ENCODE peak calls at places on chromosomes 2 and 18, in six cellular contexts. L is H9, I is colonic mucosa, B is left ventricle myocardium inferior, F is AG09309, E is HFFc6. Q is an unnamed sample.

GRCh38 chr2:96907405-96908041 is 37.6 kb upstream of the SEMA4C start:
- DNase-seq in F (no peak), B (peak; percentile 87), L (peak; percentile 81), E (peak; percentile 16), I (peak; percentile 52), Q (no peak)

GRCh38 chr2:71671203-71671602 is 217.8 kb downstream of the DYSF start:
- DNase-seq in B (no peak), E (no peak), F (no peak), I (no peak), L (peak; percentile 13), Q (no peak)

GRCh38 chr2:31434911-31435310 is 20.4 kb upstream of the XDH start:
- DNase-seq in I (no peak), E (peak; percentile 19), L (no peak), B (no peak), F (no peak), Q (no peak)

GRCh38 chr18:47204908-47205522 is 28.9 kb upstream of the IER3IP1 start:
- DNase-seq in F (no peak), B (no peak), E (peak; percentile 41), I (peak; percentile 34), L (peak; percentile 60), Q (peak; percentile 27)

GRCh38 chr2:217438136-217438535 is 564.7 kb downstream of the TNS1 start:
- DNase-seq in E (no peak), F (no peak), I (no peak), B (no peak), L (no peak), Q (peak; percentile 45)

GRCh38 chr2:102094917-102095316 is 47.6 kb upstream of the IL1R1 start:
- DNase-seq in E (peak; percentile 92), B (no peak), L (no peak), I (peak; percentile 67), F (peak; percentile 90), Q (peak; percentile 89)

GRCh38 chr18:77088977-77089795 is 43.4 kb downstream of the MBP start:
- DNase-seq in B (no peak), L (peak; percentile 98), F (no peak), E (no peak), I (no peak), Q (peak; percentile 70)

GRCh38 chr18:66558773-66559172 is 45.1 kb downstream of the CDH19 start:
- DNase-seq in B (no peak), F (no peak), E (no peak), L (no peak), I (no peak), Q (peak; percentile 22)

GRCh38 chr2:99689135-99689742 is 199.4 kb upstream of the REV1 start:
- DNase-seq in E (no peak), L (no peak), F (no peak), B (no peak), I (no peak), Q (no peak)

GRCh38 chr18:26655614-26656400 is 107.5 kb upstream of the KCTD1 start:
- DNase-seq in F (no peak), L (peak; percentile 74), I (peak; percentile 48), E (peak; percentile 5), B (peak; percentile 51), Q (peak; percentile 38)

GRCh38 chr2:27136751-27137150 is 2.3 kb upstream of the PREB start:
- DNase-seq in I (no peak), F (no peak), L (no peak), B (no peak), E (no peak), Q (no peak)

GRCh38 chr2:27133195-27133875 is 1.1 kb downstream of the PREB start:
- DNase-seq in I (no peak), B (no peak), F (no peak), E (no peak), L (no peak), Q (no peak)

GRCh38 chr2:27134781-27135470 is 490 bp upstream of the PREB start:
- DNase-seq in L (no peak), E (no peak), F (no peak), B (no peak), I (no peak), Q (no peak)

GRCh38 chr2:27135471-27135955 is 1.1 kb upstream of the PREB start:
- DNase-seq in F (no peak), B (no peak), E (no peak), L (no peak), I (no peak), Q (no peak)

GRCh38 chr2:27133905-27134780 is at the start of gene PREB:
- DNase-seq in I (peak; percentile 97), F (peak; percentile 65), L (peak; percentile 98), B (peak; percentile 97), E (peak; percentile 92), Q (peak; percentile 69)
- TF ChIP-seq CTCF in I (no peak), F (peak; percentile 54), L (peak; percentile 62), B (no peak), E (peak; percentile 46), Q (no peak)

GRCh38 chr2:216059233-216059834 is 22.3 kb downstream of the PECR start:
- DNase-seq in E (no peak), L (no peak), F (no peak), B (no peak), I (no peak), Q (no peak)
- TF ChIP-seq CTCF in E (peak; percentile 56), L (peak; percentile 25), F (no peak), B (no peak), I (no peak), Q (peak; percentile 46)

GRCh38 chr2:179580378-179581146 is 280.9 kb downstream of the ZNF385B start:
- DNase-seq in E (no peak), F (no peak), L (no peak), B (peak; percentile 39), I (no peak), Q (no peak)
- TF ChIP-seq CTCF in E (no peak), F (no peak), L (no peak), B (peak; percentile 20), I (no peak), Q (no peak)

DNA sequence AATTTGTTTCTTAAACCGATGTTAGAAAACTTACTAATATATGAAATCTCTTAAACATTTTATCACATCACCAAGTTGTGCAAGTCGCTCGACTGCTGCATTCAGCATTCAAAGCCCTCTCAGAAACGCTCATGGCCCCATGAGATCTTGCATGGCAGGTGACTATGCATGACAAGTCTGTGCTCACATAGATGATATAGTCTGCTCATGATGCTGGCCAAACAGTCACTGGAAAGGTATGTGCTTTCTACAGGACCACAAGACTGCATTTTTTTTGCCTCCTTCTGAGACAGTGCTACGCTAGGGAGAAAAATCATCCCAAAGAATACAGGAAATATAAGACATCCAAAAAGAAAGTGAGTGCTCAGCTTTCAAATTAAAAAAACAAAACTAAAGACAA is 98.3 kb upstream of the ZBTB14 start:
- DNase-seq in L (no peak), E (no peak), B (no peak), I (no peak), F (no peak), Q (no peak)
- TF ChIP-seq CTCF in L (no peak), E (no peak), B (no peak), I (no peak), F (no peak), Q (no peak)

GRCh38 chr2:197358927-197359326 is 48.3 kb upstream of the ANKRD44 start:
- DNase-seq in F (no peak), L (no peak), E (peak; percentile 35), B (no peak), I (no peak), Q (peak; percentile 30)

GRCh38 chr2:197357986-197358385 is 47.4 kb upstream of the ANKRD44 start:
- DNase-seq in E (no peak), I (no peak), L (no peak), F (no peak), B (no peak), Q (no peak)

GRCh38 chr2:197353393-197354168 is 43.0 kb upstream of the ANKRD44 start:
- DNase-seq in E (no peak), L (no peak), B (no peak), I (no peak), F (no peak), Q (no peak)

GRCh38 chr2:197354169-197354558 is 43.6 kb upstream of the ANKRD44 start:
- DNase-seq in F (no peak), E (no peak), L (no peak), I (no peak), B (no peak), Q (no peak)

GRCh38 chr2:197356136-197356535 is 45.6 kb upstream of the ANKRD44 start:
- DNase-seq in L (peak; percentile 43), F (no peak), B (no peak), I (no peak), E (no peak), Q (no peak)
- TF ChIP-seq CTCF in L (peak; percentile 67), F (peak; percentile 36), B (peak; percentile 16), I (no peak), E (peak; percentile 73), Q (peak; percentile 43)

Q was measured in foreskin keratinocyte.